ENCODE peak calls at places on chromosomes 1 and 21, in five cellular contexts. One of them, this sample, is unnamed.

GRCh38 chr1:61282387-61282786 is 200.0 kb downstream of the NFIA start:
- DNase-seq in GM10248: no peak
- DNase-seq in endodermal cell: no peak
- DNase-seq in psoas muscle: no peak
- DNase-seq in astrocyte of the cerebellum: no peak
- DNase-seq in this sample: no peak

GRCh38 chr1:32779242-32779641 is 37.9 kb downstream of the YARS1 start:
- DNase-seq in GM10248: no peak
- DNase-seq in endodermal cell: no peak
- DNase-seq in psoas muscle: no peak
- DNase-seq in astrocyte of the cerebellum: no peak
- DNase-seq in this sample: no peak

GRCh38 chr1:203325418-203326091 is 20.2 kb downstream of the BTG2 start:
- DNase-seq in GM10248: peak
- DNase-seq in endodermal cell: no peak
- DNase-seq in psoas muscle: peak
- DNase-seq in astrocyte of the cerebellum: no peak
- DNase-seq in this sample: no peak

GRCh38 chr21:25552856-25553255 is 54.4 kb downstream of the MRPL39 start:
- DNase-seq in GM10248: no peak
- DNase-seq in endodermal cell: no peak
- DNase-seq in psoas muscle: no peak
- DNase-seq in astrocyte of the cerebellum: no peak
- DNase-seq in this sample: no peak

GRCh38 chr1:35519432-35519831 is 37.8 kb downstream of the KIAA0319L start:
- DNase-seq in GM10248: no peak
- DNase-seq in endodermal cell: no peak
- DNase-seq in psoas muscle: no peak
- DNase-seq in astrocyte of the cerebellum: no peak
- DNase-seq in this sample: no peak

GRCh38 chr1:179287946-179288345 is 5.7 kb upstream of the SOAT1 start:
- DNase-seq in GM10248: no peak
- DNase-seq in endodermal cell: no peak
- DNase-seq in psoas muscle: no peak
- DNase-seq in astrocyte of the cerebellum: no peak
- DNase-seq in this sample: no peak

GRCh38 chr1:184563308-184563707 is 176.5 kb downstream of the C1orf21 start:
- DNase-seq in GM10248: no peak
- DNase-seq in endodermal cell: no peak
- DNase-seq in psoas muscle: no peak
- DNase-seq in astrocyte of the cerebellum: peak
- DNase-seq in this sample: no peak

GRCh38 chr1:41322835-41323234 is 38.4 kb upstream of the FOXO6 start:
- DNase-seq in GM10248: peak
- DNase-seq in endodermal cell: peak
- DNase-seq in psoas muscle: peak
- DNase-seq in astrocyte of the cerebellum: no peak
- DNase-seq in this sample: peak

GRCh38 chr1:245096330-245097066 is 58.3 kb upstream of the KIF26B start:
- DNase-seq in GM10248: no peak
- DNase-seq in endodermal cell: no peak
- DNase-seq in psoas muscle: no peak
- DNase-seq in astrocyte of the cerebellum: no peak
- DNase-seq in this sample: no peak

GRCh38 chr1:98677288-98677687 is 15.8 kb downstream of the SNX7 start:
- DNase-seq in GM10248: no peak
- DNase-seq in endodermal cell: no peak
- DNase-seq in psoas muscle: no peak
- DNase-seq in astrocyte of the cerebellum: peak
- DNase-seq in this sample: no peak

GRCh38 chr1:16208270-16208987 is 4.0 kb downstream of the ARHGEF19 start:
- DNase-seq in GM10248: no peak
- DNase-seq in endodermal cell: no peak
- DNase-seq in psoas muscle: no peak
- DNase-seq in astrocyte of the cerebellum: no peak
- DNase-seq in this sample: no peak

GRCh38 chr1:208475951-208476824 is 232.0 kb upstream of the PLXNA2 start:
- DNase-seq in GM10248: no peak
- DNase-seq in endodermal cell: peak
- DNase-seq in psoas muscle: no peak
- DNase-seq in astrocyte of the cerebellum: peak
- DNase-seq in this sample: no peak

GRCh38 chr1:64234714-64235113 is 31.3 kb downstream of the UBE2U start:
- DNase-seq in GM10248: no peak
- DNase-seq in endodermal cell: no peak
- DNase-seq in psoas muscle: no peak
- DNase-seq in astrocyte of the cerebellum: no peak
- DNase-seq in this sample: no peak

GRCh38 chr1:181479137-181479745 is 4.1 kb upstream of the CACNA1E start:
- DNase-seq in GM10248: peak
- DNase-seq in endodermal cell: peak
- DNase-seq in psoas muscle: peak
- DNase-seq in astrocyte of the cerebellum: peak
- DNase-seq in this sample: peak

GRCh38 chr1:199242162-199242561 is 603.3 kb downstream of the PTPRC start:
- DNase-seq in GM10248: no peak
- DNase-seq in endodermal cell: no peak
- DNase-seq in psoas muscle: no peak
- DNase-seq in astrocyte of the cerebellum: peak
- DNase-seq in this sample: no peak

GRCh38 chr1:43073490-43074230 is 98.4 kb downstream of the EBNA1BP2 start:
- DNase-seq in GM10248: peak
- DNase-seq in endodermal cell: peak
- DNase-seq in psoas muscle: peak
- DNase-seq in astrocyte of the cerebellum: peak
- DNase-seq in this sample: peak

GRCh38 chr1:3459940-3460652 is 5.6 kb downstream of the ARHGEF16 start:
- DNase-seq in GM10248: no peak
- DNase-seq in endodermal cell: no peak
- DNase-seq in psoas muscle: peak
- DNase-seq in astrocyte of the cerebellum: no peak
- DNase-seq in this sample: no peak

GRCh38 chr1:162185299-162185698 is 115.8 kb downstream of the NOS1AP start:
- DNase-seq in GM10248: no peak
- DNase-seq in endodermal cell: no peak
- DNase-seq in psoas muscle: no peak
- DNase-seq in astrocyte of the cerebellum: no peak
- DNase-seq in this sample: no peak

GRCh38 chr21:45576838-45577737 is 34.8 kb upstream of the SLC19A1 start:
- DNase-seq in GM10248: no peak
- DNase-seq in endodermal cell: peak
- DNase-seq in psoas muscle: no peak
- DNase-seq in astrocyte of the cerebellum: no peak
- DNase-seq in this sample: no peak

GRCh38 chr1:219100059-219100458 is 73.6 kb upstream of the LYPLAL1 start:
- DNase-seq in GM10248: no peak
- DNase-seq in endodermal cell: no peak
- DNase-seq in psoas muscle: no peak
- DNase-seq in astrocyte of the cerebellum: no peak
- DNase-seq in this sample: no peak

GRCh38 chr1:182357913-182358312 is 33.7 kb downstream of the GLUL start:
- DNase-seq in GM10248: no peak
- DNase-seq in endodermal cell: no peak
- DNase-seq in psoas muscle: no peak
- DNase-seq in astrocyte of the cerebellum: no peak
- DNase-seq in this sample: no peak

GRCh38 chr1:10575616-10576015 is 100.9 kb downstream of the PEX14 start:
- DNase-seq in GM10248: no peak
- DNase-seq in endodermal cell: no peak
- DNase-seq in psoas muscle: no peak
- DNase-seq in astrocyte of the cerebellum: no peak
- DNase-seq in this sample: no peak

GRCh38 chr1:66434096-66434495 is 99.9 kb upstream of the SGIP1 start:
- DNase-seq in GM10248: no peak
- DNase-seq in endodermal cell: no peak
- DNase-seq in psoas muscle: no peak
- DNase-seq in astrocyte of the cerebellum: no peak
- DNase-seq in this sample: no peak

GRCh38 chr1:211036701-211037494 is 97.0 kb downstream of the KCNH1 start:
- DNase-seq in GM10248: no peak
- DNase-seq in endodermal cell: no peak
- DNase-seq in psoas muscle: no peak
- DNase-seq in astrocyte of the cerebellum: peak
- DNase-seq in this sample: no peak

GRCh38 chr1:54273092-54273836 is 73.3 kb downstream of the MRPL37 start:
- DNase-seq in GM10248: no peak
- DNase-seq in endodermal cell: peak
- DNase-seq in psoas muscle: peak
- DNase-seq in astrocyte of the cerebellum: peak
- DNase-seq in this sample: no peak

GRCh38 chr1:222790115-222790514 is 24.7 kb upstream of the DISP1 start:
- DNase-seq in GM10248: no peak
- DNase-seq in endodermal cell: no peak
- DNase-seq in psoas muscle: no peak
- DNase-seq in astrocyte of the cerebellum: no peak
- DNase-seq in this sample: no peak

GRCh38 chr1:176619261-176619660 is 156.3 kb downstream of the PAPPA2 start:
- DNase-seq in GM10248: no peak
- DNase-seq in endodermal cell: no peak
- DNase-seq in psoas muscle: no peak
- DNase-seq in astrocyte of the cerebellum: no peak
- DNase-seq in this sample: no peak

GRCh38 chr1:113872219-113872934 is 865 bp upstream of the PTPN22 start:
- DNase-seq in GM10248: no peak
- DNase-seq in endodermal cell: no peak
- DNase-seq in psoas muscle: no peak
- DNase-seq in astrocyte of the cerebellum: no peak
- DNase-seq in this sample: no peak

GRCh38 chr21:37582613-37583012 is 216.0 kb downstream of the DYRK1A start:
- DNase-seq in GM10248: peak
- DNase-seq in endodermal cell: peak
- DNase-seq in psoas muscle: no peak
- DNase-seq in astrocyte of the cerebellum: peak
- DNase-seq in this sample: peak

DNA sequence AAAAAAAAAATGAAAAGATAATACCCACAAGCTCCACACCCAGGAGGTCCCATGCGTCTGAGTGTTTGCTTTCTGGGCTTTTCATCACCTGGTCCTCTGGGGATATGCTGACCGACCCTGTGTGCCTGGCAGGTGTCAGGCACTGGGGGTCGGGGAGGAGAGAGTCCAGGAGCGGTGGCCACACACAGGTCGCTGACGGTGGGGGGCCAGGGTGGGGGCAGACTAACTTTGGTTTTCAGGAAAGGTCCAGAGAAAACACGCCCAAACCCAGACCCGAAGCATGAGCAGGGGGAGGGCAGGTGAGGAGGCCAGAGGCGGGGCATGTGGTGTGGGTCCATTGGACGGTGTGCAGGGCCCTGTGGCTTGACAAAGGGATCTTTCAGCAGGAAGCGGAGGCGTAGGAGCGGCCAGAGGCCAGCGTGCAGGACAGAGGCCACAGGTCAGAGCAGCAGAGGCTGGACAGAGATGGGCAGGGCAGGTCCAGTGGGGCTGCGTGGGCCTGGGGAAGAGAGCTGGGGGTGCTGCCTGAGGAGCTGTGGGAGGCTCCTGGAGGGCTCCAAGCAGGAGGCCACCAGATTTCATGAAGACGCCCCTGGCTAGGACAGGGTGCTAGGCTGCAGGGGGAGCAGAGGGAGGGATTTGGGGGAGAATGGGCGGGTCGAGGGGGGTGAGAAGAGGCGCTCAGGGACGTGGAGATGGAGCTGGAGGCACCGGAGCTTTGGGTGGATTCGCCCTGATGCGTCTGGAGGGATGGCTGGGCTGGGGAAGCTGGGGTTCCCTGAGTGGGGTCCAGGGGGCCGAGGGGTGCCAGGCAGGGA is 15.8 kb downstream of the RNF223 start:
- DNase-seq in GM10248: no peak
- DNase-seq in endodermal cell: peak
- DNase-seq in psoas muscle: no peak
- DNase-seq in astrocyte of the cerebellum: no peak
- DNase-seq in this sample: no peak
- TF ChIP-seq CTCF in GM10248: no peak
- TF ChIP-seq CTCF in endodermal cell: no peak
- TF ChIP-seq CTCF in psoas muscle: no peak
- TF ChIP-seq CTCF in astrocyte of the cerebellum: no peak
- TF ChIP-seq CTCF in this sample: no peak

DNA sequence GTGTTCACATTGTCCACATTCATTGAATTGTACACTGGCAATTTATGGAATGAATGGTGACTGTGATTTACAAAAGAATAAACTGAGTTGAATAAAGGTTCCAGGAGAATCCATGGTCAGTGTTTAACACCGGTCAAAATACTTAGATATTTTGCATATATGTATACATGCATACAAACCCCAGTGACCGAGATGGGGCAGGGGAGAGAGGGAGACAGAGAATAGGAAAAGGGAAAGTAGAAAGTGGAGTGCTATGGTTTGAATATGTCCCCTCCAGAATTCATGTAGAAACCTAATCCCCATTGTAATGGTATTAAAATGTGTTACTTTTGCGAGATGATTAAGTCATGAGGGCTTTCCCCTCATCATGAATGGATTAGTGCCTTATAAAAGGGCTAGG is 154.4 kb downstream of the TTLL7 start:
- DNase-seq in GM10248: no peak
- DNase-seq in endodermal cell: no peak
- DNase-seq in psoas muscle: no peak
- DNase-seq in astrocyte of the cerebellum: no peak
- DNase-seq in this sample: no peak
- TF ChIP-seq CTCF in GM10248: no peak
- TF ChIP-seq CTCF in endodermal cell: no peak
- TF ChIP-seq CTCF in psoas muscle: no peak
- TF ChIP-seq CTCF in astrocyte of the cerebellum: no peak
- TF ChIP-seq CTCF in this sample: no peak

DNA sequence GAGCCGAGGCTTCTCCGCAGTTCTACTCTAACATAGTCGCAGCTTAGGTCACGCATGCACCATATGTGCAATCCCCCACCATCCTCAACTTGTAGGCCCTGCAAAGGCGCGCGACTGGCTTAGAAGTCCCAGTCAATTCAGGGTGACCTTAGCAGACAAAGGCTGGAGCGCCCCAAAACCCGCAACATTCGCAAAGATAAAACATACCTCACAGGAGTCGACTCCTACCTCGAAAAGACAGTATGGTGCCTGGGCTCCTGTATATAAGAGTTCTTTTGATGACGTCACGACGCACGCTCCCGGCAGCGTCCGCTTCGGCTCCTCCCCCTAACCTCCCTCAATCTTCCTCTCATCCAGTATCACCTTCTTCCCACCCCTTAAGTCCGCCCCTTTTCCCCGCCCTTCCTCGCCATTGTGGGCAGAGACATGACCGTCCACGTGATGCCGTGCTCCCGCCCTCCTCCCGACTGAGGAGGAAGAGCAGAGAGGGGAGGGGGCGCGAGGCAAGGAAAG is at the start of gene GAS5:
- DNase-seq in GM10248: peak
- DNase-seq in endodermal cell: peak
- DNase-seq in psoas muscle: peak
- DNase-seq in astrocyte of the cerebellum: peak
- DNase-seq in this sample: peak
- TF ChIP-seq CTCF in GM10248: no peak
- TF ChIP-seq CTCF in endodermal cell: no peak
- TF ChIP-seq CTCF in psoas muscle: no peak
- TF ChIP-seq CTCF in astrocyte of the cerebellum: no peak
- TF ChIP-seq CTCF in this sample: no peak

DNA sequence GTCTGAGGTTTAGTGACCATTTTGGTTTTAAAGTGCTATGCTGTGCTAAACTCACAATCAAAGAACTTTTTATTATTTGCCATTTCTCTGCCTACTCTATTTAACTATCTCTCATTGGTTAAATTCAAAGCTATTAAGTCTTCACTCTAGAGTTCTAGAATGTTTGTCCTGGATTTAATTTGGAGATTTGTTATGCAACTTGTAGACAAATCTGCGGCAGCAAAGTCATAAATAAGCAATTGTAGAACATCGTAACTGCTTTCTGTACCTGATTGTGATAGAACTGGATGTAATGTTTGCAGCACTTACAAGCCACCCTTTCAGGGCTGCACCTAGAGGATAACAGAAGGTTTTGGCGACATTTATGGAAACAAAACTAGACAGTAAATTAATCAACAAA is 566.5 kb upstream of the ADGRL2 start:
- DNase-seq in GM10248: no peak
- DNase-seq in endodermal cell: no peak
- DNase-seq in psoas muscle: no peak
- DNase-seq in astrocyte of the cerebellum: no peak
- DNase-seq in this sample: no peak
- TF ChIP-seq CTCF in GM10248: no peak
- TF ChIP-seq CTCF in endodermal cell: no peak
- TF ChIP-seq CTCF in psoas muscle: no peak
- TF ChIP-seq CTCF in astrocyte of the cerebellum: no peak
- TF ChIP-seq CTCF in this sample: no peak

This sample was measured in GM13977.